ENCODE peak calls at places on chromosomes 11 and 22, in six cellular contexts. N is pancreas, Z is H1, Q is RWPE2, D is esophagus squamous epithelium, U is tibial nerve. M is an unnamed sample.

GRCh38 chr11:67601098-67601497 is 5.6 kb upstream of the NDUFV1 start:
- DNase-seq in N (no peak), Z (no peak), Q (no peak), D (no peak), U (no peak), M (no peak)

GRCh38 chr22:24883426-24883825 is 63.1 kb downstream of the LHFPL7 start:
- DNase-seq in N (no peak), Z (no peak), Q (no peak), D (no peak), U (no peak), M (no peak)

GRCh38 chr11:35982061-35982460 is 38.2 kb downstream of the LDLRAD3 start:
- DNase-seq in N (no peak), Z (no peak), Q (no peak), D (no peak), U (no peak), M (no peak)

GRCh38 chr11:10878408-10879214 is 20.8 kb upstream of the ZBED5 start:
- DNase-seq in N (no peak), Z (no peak), Q (no peak), D (no peak), U (no peak), M (no peak)

GRCh38 chr11:19576054-19576453 is 136.6 kb upstream of the NAV2 start:
- DNase-seq in N (no peak), Z (no peak), Q (no peak), D (no peak), U (no peak), M (no peak)

GRCh38 chr11:119727523-119728081 is 1.4 kb downstream of the NECTIN1 start:
- DNase-seq in N (peak; percentile 60), Z (no peak), Q (no peak), D (no peak), U (no peak), M (no peak)

GRCh38 chr11:63609536-63609935 is 4.7 kb downstream of the PLAAT3 start:
- DNase-seq in N (peak; percentile 22), Z (no peak), Q (no peak), D (no peak), U (no peak), M (no peak)

GRCh38 chr11:8698917-8699441 is 16.4 kb downstream of the RPL27A start:
- DNase-seq in N (no peak), Z (no peak), Q (peak; percentile 46), D (no peak), U (no peak), M (no peak)

GRCh38 chr11:19345519-19345847 is 104.7 kb upstream of the E2F8 start:
- DNase-seq in N (no peak), Z (no peak), Q (no peak), D (no peak), U (no peak), M (no peak)

GRCh38 chr22:46262449-46263207 is 515 bp downstream of the PKDREJ start:
- DNase-seq in N (peak; percentile 31), Z (peak; percentile 46), Q (no peak), D (no peak), U (peak; percentile 52), M (no peak)

GRCh38 chr11:33280402-33280801 is 23.2 kb downstream of the HIPK3 start:
- DNase-seq in N (no peak), Z (no peak), Q (no peak), D (no peak), U (no peak), M (no peak)

GRCh38 chr22:41825376-41825775 is 7.5 kb upstream of the SREBF2 start:
- DNase-seq in N (no peak), Z (no peak), Q (no peak), D (no peak), U (no peak), M (no peak)

GRCh38 chr22:41826001-41826400 is 6.9 kb upstream of the SREBF2 start:
- DNase-seq in N (no peak), Z (no peak), Q (no peak), D (no peak), U (no peak), M (no peak)

GRCh38 chr22:41828516-41828915 is 4.4 kb upstream of the SREBF2 start:
- DNase-seq in N (peak; percentile 31), Z (no peak), Q (no peak), D (no peak), U (no peak), M (no peak)

GRCh38 chr22:41827671-41828070 is 5.2 kb upstream of the SREBF2 start:
- DNase-seq in N (no peak), Z (no peak), Q (no peak), D (no peak), U (no peak), M (no peak)

GRCh38 chr22:41826430-41827383 is 6.2 kb upstream of the SREBF2 start:
- DNase-seq in N (peak; percentile 29), Z (no peak), Q (no peak), D (no peak), U (no peak), M (no peak)
- H3K4me3 ChIP-seq in N (no peak overlapping the region), Z (no peak overlapping the region), Q (no peak overlapping the region), D (no peak overlapping the region), U (no peak overlapping the region), M (no peak overlapping the region)

DNA sequence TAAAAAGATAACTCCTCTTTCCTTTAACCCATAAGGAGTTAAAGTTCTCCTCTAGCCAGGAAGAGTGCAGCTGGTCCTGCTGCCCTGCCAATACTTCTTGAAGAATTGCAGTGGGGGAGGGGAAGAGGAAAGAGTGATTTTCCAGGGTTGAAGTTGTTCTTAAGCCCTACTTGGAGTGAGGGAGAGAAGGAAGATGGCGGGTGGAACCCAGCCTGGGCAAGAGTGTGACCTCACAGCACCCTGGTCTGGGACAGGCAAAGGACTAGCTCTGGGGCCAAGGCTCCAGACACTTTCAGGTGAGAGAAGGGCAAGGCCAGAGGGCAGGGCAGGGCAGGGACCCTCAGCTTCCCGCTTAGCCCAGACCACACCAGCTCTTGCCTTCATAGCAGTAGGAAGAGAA is 6.6 kb downstream of the TNKS1BP1 start:
- DNase-seq in N (peak; percentile 45), Z (no peak), Q (no peak), D (no peak), U (no peak), M (no peak)
- H3K4me1 ChIP-seq in N (peaks cover 45% of the 10 kb centered on the region), Z (peaks cover 18% of the 10 kb centered on the region), Q (peaks cover 9% of the 10 kb centered on the region), D (peaks cover 100% of the 10 kb centered on the region), U (peaks cover 49% of the 10 kb centered on the region), M (peaks cover 10% of the 10 kb centered on the region)

DNA sequence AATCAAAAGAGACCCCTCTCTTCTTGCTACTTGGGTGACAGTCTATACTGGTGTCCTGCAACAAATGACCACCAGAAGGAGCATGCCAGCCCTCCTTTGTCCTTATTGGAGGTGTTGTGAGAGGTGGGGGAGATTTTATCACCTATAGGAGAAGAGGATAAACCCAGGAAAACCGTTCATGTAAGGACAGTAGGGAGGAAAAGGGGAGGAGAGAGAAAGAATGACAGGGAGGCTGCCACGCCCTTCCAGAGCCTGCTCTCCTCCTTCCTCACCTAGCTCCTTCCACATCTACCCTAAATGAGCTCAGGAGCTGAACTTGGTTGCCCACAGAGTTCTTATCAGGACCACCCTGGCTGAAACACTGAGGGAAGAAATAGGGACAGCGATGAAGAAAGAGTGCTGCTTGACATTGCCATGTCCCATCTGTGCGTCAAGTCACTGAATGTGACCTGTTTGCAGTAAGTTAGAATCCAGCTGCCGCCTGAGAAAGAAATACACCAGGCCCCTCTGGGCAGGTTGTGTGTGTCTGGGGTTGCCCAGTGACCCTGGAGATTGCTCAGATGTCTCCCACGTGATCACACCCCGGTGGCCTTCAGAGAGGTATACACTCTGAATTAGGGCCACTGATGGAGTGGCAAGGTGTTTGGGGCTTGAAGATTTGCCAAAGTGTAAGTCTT is 40.4 kb upstream of the ETS1 start:
- DNase-seq in N (no peak), Z (no peak), Q (no peak), D (no peak), U (no peak), M (no peak)
- TF ChIP-seq CTCF in N (no peak), Z (no peak), Q (no peak), D (no peak), U (no peak), M (no peak)

GRCh38 chr11:22830082-22830414 is 447 bp upstream of the SVIP start:
- DNase-seq in N (no peak), Z (no peak), Q (no peak), D (no peak), U (no peak), M (no peak)
- H3K4me3 ChIP-seq in N (no peak overlapping the region), Z (no peak overlapping the region), Q (peak overlapping the region; percentile 93), D (peak overlapping the region; percentile 84), U (no peak overlapping the region), M (peak overlapping the region; percentile 85)

DNA sequence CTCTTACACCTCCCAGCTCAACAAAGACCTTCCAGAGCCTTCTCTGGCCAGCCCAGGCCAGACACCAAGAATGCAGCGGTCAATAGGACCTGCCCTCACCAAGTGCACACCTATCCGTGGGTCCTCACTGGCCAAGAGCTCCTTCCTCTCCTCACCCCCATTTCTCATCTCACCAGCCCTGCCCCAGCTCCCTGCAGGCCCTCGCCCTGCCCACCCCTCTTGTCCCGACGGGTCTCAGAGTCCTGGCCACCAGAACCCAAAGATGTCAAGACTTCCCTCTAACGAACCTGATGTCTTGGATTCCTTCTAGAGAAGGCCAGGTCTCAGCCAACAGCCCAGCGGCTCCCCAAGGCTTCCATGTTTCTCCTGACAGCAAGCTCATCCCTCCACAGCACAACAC is 43.6 kb downstream of the IGF2 start:
- DNase-seq in N (no peak), Z (no peak), Q (peak; percentile 28), D (no peak), U (no peak), M (no peak)
- H3K4me1 ChIP-seq in N (no peaks in the 10 kb centered on the region), Z (peaks cover 18% of the 10 kb centered on the region), Q (peaks cover 23% of the 10 kb centered on the region), D (peaks cover 76% of the 10 kb centered on the region), U (peaks cover 14% of the 10 kb centered on the region), M (peaks cover 3% of the 10 kb centered on the region)

GRCh38 chr11:107741044-107741823 is 29.4 kb upstream of the SLN start:
- DNase-seq in N (no peak), Z (no peak), Q (no peak), D (no peak), U (no peak), M (no peak)
- TF ChIP-seq CTCF in N (no peak), Z (peak; percentile 86), Q (peak; percentile 41), D (peak; percentile 65), U (no peak), M (no peak)

GRCh38 chr11:32092581-32093170 is 1.8 kb downstream of the RCN1 start:
- DNase-seq in N (no peak), Z (no peak), Q (no peak), D (no peak), U (no peak), M (no peak)
- H3K4me3 ChIP-seq in N (no peak overlapping the region), Z (peak overlapping the region; percentile 59), Q (no peak overlapping the region), D (peak overlapping the region; percentile 91), U (peak overlapping the region; percentile 95), M (peak overlapping the region; percentile 91)

M was measured in ascending aorta.